ENCODE peak calls at places on chromosome 3, in six cellular contexts. One of them, this sample, is unnamed.

GRCh38 chr3:183435701-183436100 is 7.3 kb upstream of the MCF2L2 start:
- DNase-seq in PC-3: no peak
- DNase-seq in MM.1S: peak; percentile 95
- DNase-seq in HCT116: no peak
- DNase-seq in GM23248: no peak
- DNase-seq in SK-N-SH: no peak
- DNase-seq in this sample: no peak

GRCh38 chr3:98564282-98565005 is 29.0 kb downstream of the CPOX start:
- DNase-seq in GM23248: no peak
- DNase-seq in HCT116: no peak
- DNase-seq in PC-3: no peak
- DNase-seq in MM.1S: no peak
- DNase-seq in SK-N-SH: no peak
- DNase-seq in this sample: no peak

GRCh38 chr3:195755391-195755790 is 34.6 kb downstream of the MUC20 start:
- DNase-seq in GM23248: no peak
- DNase-seq in SK-N-SH: no peak
- DNase-seq in PC-3: no peak
- DNase-seq in HCT116: no peak
- DNase-seq in MM.1S: no peak
- DNase-seq in this sample: no peak

GRCh38 chr3:126040386-126040785 is 43.5 kb downstream of the SLC41A3 start:
- DNase-seq in HCT116: no peak
- DNase-seq in MM.1S: no peak
- DNase-seq in GM23248: no peak
- DNase-seq in SK-N-SH: no peak
- DNase-seq in PC-3: no peak
- DNase-seq in this sample: no peak

GRCh38 chr3:150721285-150722130 is 17.8 kb upstream of the ERICH6 start:
- DNase-seq in PC-3: peak; percentile 86
- DNase-seq in GM23248: peak; percentile 69
- DNase-seq in MM.1S: peak; percentile 73
- DNase-seq in HCT116: peak; percentile 45
- DNase-seq in SK-N-SH: peak; percentile 73
- DNase-seq in this sample: peak; percentile 77

GRCh38 chr3:186259612-186260383 is 102.2 kb downstream of the DGKG start:
- DNase-seq in SK-N-SH: peak; percentile 90
- DNase-seq in HCT116: peak; percentile 75
- DNase-seq in GM23248: peak; percentile 72
- DNase-seq in PC-3: peak; percentile 92
- DNase-seq in MM.1S: peak; percentile 91
- DNase-seq in this sample: peak; percentile 91

GRCh38 chr3:143224731-143225130 is 105.2 kb downstream of the CHST2 start:
- DNase-seq in MM.1S: no peak
- DNase-seq in PC-3: no peak
- DNase-seq in GM23248: no peak
- DNase-seq in HCT116: no peak
- DNase-seq in SK-N-SH: no peak
- DNase-seq in this sample: no peak

GRCh38 chr3:113165841-113166240 is 45.5 kb upstream of the BOC start:
- DNase-seq in PC-3: no peak
- DNase-seq in GM23248: peak; percentile 12
- DNase-seq in SK-N-SH: no peak
- DNase-seq in HCT116: no peak
- DNase-seq in MM.1S: no peak
- DNase-seq in this sample: no peak

GRCh38 chr3:10315101-10315500 is 5.8 kb downstream of the SEC13 start:
- DNase-seq in MM.1S: no peak
- DNase-seq in PC-3: no peak
- DNase-seq in SK-N-SH: no peak
- DNase-seq in HCT116: no peak
- DNase-seq in GM23248: no peak
- DNase-seq in this sample: no peak

GRCh38 chr3:185561374-185561943 is 9.1 kb upstream of the LIPH start:
- DNase-seq in GM23248: no peak
- DNase-seq in PC-3: no peak
- DNase-seq in HCT116: no peak
- DNase-seq in SK-N-SH: no peak
- DNase-seq in MM.1S: no peak
- DNase-seq in this sample: no peak

GRCh38 chr3:133840767-133841166 is 35.2 kb downstream of the SRPRB start:
- DNase-seq in GM23248: no peak
- DNase-seq in HCT116: no peak
- DNase-seq in PC-3: no peak
- DNase-seq in MM.1S: no peak
- DNase-seq in SK-N-SH: no peak
- DNase-seq in this sample: no peak

GRCh38 chr3:147397911-147398809 is 8.2 kb downstream of the ZIC4 start:
- DNase-seq in GM23248: no peak
- DNase-seq in PC-3: no peak
- DNase-seq in HCT116: no peak
- DNase-seq in MM.1S: no peak
- DNase-seq in SK-N-SH: no peak
- DNase-seq in this sample: peak; percentile 64

GRCh38 chr3:6785726-6786125 is 75.2 kb upstream of the GRM7 start:
- DNase-seq in GM23248: no peak
- DNase-seq in PC-3: no peak
- DNase-seq in MM.1S: no peak
- DNase-seq in SK-N-SH: no peak
- DNase-seq in HCT116: no peak
- DNase-seq in this sample: no peak

GRCh38 chr3:131361464-131362421 is 19.8 kb upstream of the NUDT16 start:
- DNase-seq in PC-3: peak; percentile 88
- DNase-seq in SK-N-SH: no peak
- DNase-seq in GM23248: peak; percentile 55
- DNase-seq in MM.1S: peak; percentile 93
- DNase-seq in HCT116: peak; percentile 98
- DNase-seq in this sample: peak; percentile 80

GRCh38 chr3:175176556-175176955 is 317.4 kb downstream of the NAALADL2 start:
- DNase-seq in MM.1S: no peak
- DNase-seq in PC-3: no peak
- DNase-seq in HCT116: no peak
- DNase-seq in GM23248: no peak
- DNase-seq in SK-N-SH: no peak
- DNase-seq in this sample: no peak

GRCh38 chr3:148772835-148773234 is 54.8 kb upstream of the CPB1 start:
- DNase-seq in HCT116: no peak
- DNase-seq in PC-3: no peak
- DNase-seq in GM23248: no peak
- DNase-seq in SK-N-SH: no peak
- DNase-seq in MM.1S: no peak
- DNase-seq in this sample: no peak

GRCh38 chr3:177615015-177615414 is 417.7 kb upstream of the TBL1XR1 start:
- DNase-seq in PC-3: peak; percentile 97
- DNase-seq in HCT116: no peak
- DNase-seq in MM.1S: no peak
- DNase-seq in GM23248: peak; percentile 62
- DNase-seq in SK-N-SH: no peak
- DNase-seq in this sample: no peak

GRCh38 chr3:57094606-57095005 is 34.1 kb downstream of the SPATA12 start:
- DNase-seq in SK-N-SH: no peak
- DNase-seq in GM23248: peak; percentile 66
- DNase-seq in PC-3: no peak
- DNase-seq in MM.1S: no peak
- DNase-seq in HCT116: no peak
- DNase-seq in this sample: no peak

GRCh38 chr3:73661262-73661661 is 36.5 kb upstream of the PDZRN3 start:
- DNase-seq in HCT116: no peak
- DNase-seq in PC-3: no peak
- DNase-seq in MM.1S: no peak
- DNase-seq in GM23248: peak; percentile 91
- DNase-seq in SK-N-SH: no peak
- DNase-seq in this sample: no peak

GRCh38 chr3:126850370-126851085 is 132.4 kb upstream of the PLXNA1 start:
- DNase-seq in HCT116: no peak
- DNase-seq in MM.1S: no peak
- DNase-seq in SK-N-SH: no peak
- DNase-seq in GM23248: peak; percentile 49
- DNase-seq in PC-3: no peak
- DNase-seq in this sample: peak; percentile 94

GRCh38 chr3:156492801-156493261 is 62.1 kb downstream of the SSR3 start:
- DNase-seq in SK-N-SH: no peak
- DNase-seq in HCT116: no peak
- DNase-seq in PC-3: no peak
- DNase-seq in GM23248: peak; percentile 39
- DNase-seq in MM.1S: no peak
- DNase-seq in this sample: no peak

GRCh38 chr3:177061382-177061781 is 135.9 kb downstream of the TBL1XR1 start:
- DNase-seq in GM23248: no peak
- DNase-seq in SK-N-SH: no peak
- DNase-seq in PC-3: no peak
- DNase-seq in MM.1S: peak; percentile 49
- DNase-seq in HCT116: no peak
- DNase-seq in this sample: no peak

GRCh38 chr3:173584093-173584833 is 186.7 kb downstream of the NLGN1 start:
- DNase-seq in PC-3: peak; percentile 60
- DNase-seq in GM23248: peak; percentile 58
- DNase-seq in SK-N-SH: peak; percentile 57
- DNase-seq in HCT116: peak; percentile 3
- DNase-seq in MM.1S: peak; percentile 32
- DNase-seq in this sample: peak; percentile 62

GRCh38 chr3:134917631-134918030 is 122.6 kb downstream of the EPHB1 start:
- DNase-seq in GM23248: peak; percentile 26
- DNase-seq in PC-3: peak; percentile 72
- DNase-seq in MM.1S: no peak
- DNase-seq in HCT116: no peak
- DNase-seq in SK-N-SH: no peak
- DNase-seq in this sample: no peak

GRCh38 chr3:120160050-120160449 is 65.8 kb upstream of the GSK3B start:
- DNase-seq in GM23248: peak; percentile 98
- DNase-seq in HCT116: peak; percentile 61
- DNase-seq in MM.1S: no peak
- DNase-seq in PC-3: peak; percentile 99
- DNase-seq in SK-N-SH: no peak
- DNase-seq in this sample: no peak

GRCh38 chr3:60010778-60011177 is 961.0 kb upstream of the CFAP20DC start:
- DNase-seq in HCT116: no peak
- DNase-seq in SK-N-SH: no peak
- DNase-seq in GM23248: no peak
- DNase-seq in MM.1S: peak; percentile 89
- DNase-seq in PC-3: no peak
- DNase-seq in this sample: no peak

GRCh38 chr3:12458901-12459300 is 25.4 kb upstream of the TSEN2 start:
- DNase-seq in MM.1S: no peak
- DNase-seq in SK-N-SH: no peak
- DNase-seq in HCT116: no peak
- DNase-seq in GM23248: no peak
- DNase-seq in PC-3: no peak
- DNase-seq in this sample: no peak

GRCh38 chr3:100269410-100270217 is 8.8 kb downstream of the TBC1D23 start:
- DNase-seq in PC-3: peak; percentile 94
- DNase-seq in SK-N-SH: no peak
- DNase-seq in MM.1S: no peak
- DNase-seq in GM23248: peak; percentile 95
- DNase-seq in HCT116: peak; percentile 55
- DNase-seq in this sample: no peak

GRCh38 chr3:112628038-112628437 is 12.9 kb downstream of the CCDC80 start:
- DNase-seq in SK-N-SH: no peak
- DNase-seq in PC-3: no peak
- DNase-seq in HCT116: no peak
- DNase-seq in MM.1S: no peak
- DNase-seq in GM23248: no peak
- DNase-seq in this sample: no peak

GRCh38 chr3:36991147-36991546 is 1.8 kb downstream of the EPM2AIP1 start:
- DNase-seq in GM23248: no peak
- DNase-seq in SK-N-SH: no peak
- DNase-seq in HCT116: no peak
- DNase-seq in PC-3: no peak
- DNase-seq in MM.1S: no peak
- DNase-seq in this sample: no peak
- H3K9ac ChIP-seq in GM23248: peak overlapping the region; percentile 96
- H3K9ac ChIP-seq in SK-N-SH: peak overlapping the region; percentile 91
- H3K9ac ChIP-seq in HCT116: no peak overlapping the region
- H3K9ac ChIP-seq in PC-3: peak overlapping the region; percentile 90
- H3K9ac ChIP-seq in MM.1S: no peak overlapping the region
- H3K9ac ChIP-seq in this sample: peak overlapping the region; percentile 79

DNA sequence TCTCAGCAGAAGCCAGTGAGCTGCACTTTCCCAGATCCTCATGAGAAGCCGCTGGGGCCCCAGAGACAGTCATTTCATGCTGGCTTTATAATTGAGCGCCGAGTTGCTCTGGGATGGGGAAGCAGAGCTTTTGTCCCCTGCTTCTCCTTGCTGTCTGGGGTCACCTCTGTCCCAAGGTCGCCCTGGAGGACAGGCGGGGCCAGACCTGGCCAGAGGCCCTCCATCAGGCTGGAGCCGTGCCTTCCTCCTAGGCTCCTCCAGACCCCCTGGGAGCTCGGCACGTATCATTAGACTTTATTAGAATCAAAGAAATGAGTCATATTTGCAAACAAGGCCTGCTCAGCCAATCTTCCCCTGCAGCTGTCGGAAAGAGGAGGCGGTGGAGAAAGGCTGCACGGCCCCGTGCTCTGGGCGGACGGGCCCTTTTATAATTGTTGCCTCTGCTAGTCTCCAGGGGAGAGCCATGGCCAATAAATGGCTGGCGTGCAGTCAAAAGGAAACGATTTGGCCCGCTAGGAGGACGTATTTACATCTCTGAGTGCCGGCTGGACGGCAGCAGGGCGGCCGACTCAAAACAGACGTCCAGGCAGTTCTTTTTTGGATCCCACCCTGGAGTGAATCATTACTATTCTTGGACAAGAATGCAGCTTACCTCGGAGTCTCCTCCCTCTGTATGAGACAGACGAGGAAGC is 50.4 kb downstream of the SLC6A6 start:
- DNase-seq in SK-N-SH: no peak
- DNase-seq in HCT116: peak; percentile 73
- DNase-seq in GM23248: peak; percentile 96
- DNase-seq in PC-3: peak; percentile 92
- DNase-seq in MM.1S: no peak
- DNase-seq in this sample: no peak
- TF ChIP-seq EZH2phosphoT487 in SK-N-SH: no peak
- TF ChIP-seq EZH2phosphoT487 in HCT116: no peak
- TF ChIP-seq EZH2phosphoT487 in GM23248: no peak
- TF ChIP-seq EZH2phosphoT487 in PC-3: peak; percentile 82
- TF ChIP-seq EZH2phosphoT487 in MM.1S: no peak
- TF ChIP-seq EZH2phosphoT487 in this sample: no peak

DNA sequence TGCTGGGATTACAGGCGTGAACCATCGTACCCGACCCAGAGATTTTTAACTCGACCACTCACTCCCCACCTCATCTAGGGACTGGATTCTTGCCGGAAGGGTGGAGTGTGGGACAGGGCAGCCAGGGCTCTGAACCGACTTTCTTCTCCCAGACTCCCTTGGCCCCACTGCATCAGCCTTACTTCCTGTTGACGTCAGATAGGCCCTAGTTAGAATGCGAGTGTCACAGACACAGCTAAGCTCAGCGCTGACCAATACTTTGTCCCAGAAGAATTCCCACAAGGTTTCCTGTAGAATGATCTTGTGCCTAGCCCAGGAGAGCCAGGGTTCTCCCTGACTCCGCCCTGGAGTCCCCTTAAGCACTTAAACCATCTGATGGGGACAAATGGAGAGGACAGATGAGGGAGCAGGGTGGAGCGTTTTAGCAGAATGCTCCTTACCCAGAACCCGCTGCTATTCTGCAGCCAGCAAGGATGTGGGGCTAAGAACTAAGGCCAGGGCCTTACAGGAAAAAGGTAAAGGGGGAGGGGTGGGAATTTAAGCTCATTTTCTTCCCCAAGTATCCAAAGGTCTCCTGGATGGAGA is 5.8 kb upstream of the TUSC2 start:
- DNase-seq in SK-N-SH: no peak
- DNase-seq in PC-3: no peak
- DNase-seq in MM.1S: no peak
- DNase-seq in GM23248: peak; percentile 91
- DNase-seq in HCT116: no peak
- DNase-seq in this sample: no peak
- H3K9ac ChIP-seq in SK-N-SH: peak overlapping the region; percentile 13
- H3K9ac ChIP-seq in PC-3: no peak overlapping the region
- H3K9ac ChIP-seq in MM.1S: no peak overlapping the region
- H3K9ac ChIP-seq in GM23248: peak overlapping the region; percentile 99
- H3K9ac ChIP-seq in HCT116: peak overlapping the region; percentile 5
- H3K9ac ChIP-seq in this sample: no peak overlapping the region

GRCh38 chr3:70090322-70090913 is 90.9 kb downstream of the SAMMSON start:
- DNase-seq in SK-N-SH: peak; percentile 39
- DNase-seq in PC-3: peak; percentile 37
- DNase-seq in GM23248: peak; percentile 51
- DNase-seq in MM.1S: peak; percentile 45
- DNase-seq in HCT116: no peak
- DNase-seq in this sample: peak; percentile 46
- TF ChIP-seq EZH2phosphoT487 in SK-N-SH: no peak
- TF ChIP-seq EZH2phosphoT487 in PC-3: no peak
- TF ChIP-seq EZH2phosphoT487 in GM23248: no peak
- TF ChIP-seq EZH2phosphoT487 in MM.1S: no peak
- TF ChIP-seq EZH2phosphoT487 in HCT116: no peak
- TF ChIP-seq EZH2phosphoT487 in this sample: no peak